ENCODE peak calls at places on chromosomes 3 and 15, in seven cellular contexts. One of them, this sample, is unnamed.
A peak's percentile ranks its signal among the peaks of the same experiment; 100 is the strongest.

GRCh38 chr3:118501152-118501551 is 533.5 kb downstream of the IGSF11 start:
- DNase-seq in HCT116: peak; percentile 21
- DNase-seq in NB4: peak; percentile 3
- DNase-seq in A549: peak; percentile 3
- DNase-seq in SK-N-SH: peak; percentile 58
- DNase-seq in HepG2: peak; percentile 28
- DNase-seq in WTC11: peak; percentile 34
- DNase-seq in this sample: peak; percentile 18

GRCh38 chr15:31471731-31472430 is 145.2 kb downstream of the KLF13 start:
- DNase-seq in WTC11: no peak
- DNase-seq in HepG2: no peak
- DNase-seq in SK-N-SH: no peak
- DNase-seq in NB4: no peak
- DNase-seq in HCT116: no peak
- DNase-seq in A549: no peak
- DNase-seq in this sample: no peak

GRCh38 chr3:10189557-10190374 is 25.0 kb downstream of the IRAK2 start:
- DNase-seq in NB4: peak; percentile 87
- DNase-seq in WTC11: no peak
- DNase-seq in A549: peak; percentile 36
- DNase-seq in SK-N-SH: peak; percentile 55
- DNase-seq in HCT116: no peak
- DNase-seq in HepG2: no peak
- DNase-seq in this sample: peak; percentile 94

GRCh38 chr3:128620268-128620691 is 30.3 kb downstream of the RPN1 start:
- DNase-seq in HCT116: no peak
- DNase-seq in HepG2: no peak
- DNase-seq in WTC11: no peak
- DNase-seq in NB4: peak; percentile 77
- DNase-seq in A549: no peak
- DNase-seq in SK-N-SH: no peak
- DNase-seq in this sample: no peak

GRCh38 chr3:37907906-37908305 is 46.2 kb downstream of the CTDSPL start:
- DNase-seq in SK-N-SH: no peak
- DNase-seq in NB4: no peak
- DNase-seq in A549: no peak
- DNase-seq in HCT116: no peak
- DNase-seq in WTC11: no peak
- DNase-seq in HepG2: peak; percentile 95
- DNase-seq in this sample: no peak

GRCh38 chr3:34463414-34463813 is 665.0 kb downstream of the PDCD6IP start:
- DNase-seq in A549: no peak
- DNase-seq in HCT116: no peak
- DNase-seq in WTC11: no peak
- DNase-seq in NB4: no peak
- DNase-seq in HepG2: no peak
- DNase-seq in SK-N-SH: no peak
- DNase-seq in this sample: no peak

GRCh38 chr3:112149136-112149535 is 16.1 kb upstream of the GCSAM start:
- DNase-seq in SK-N-SH: no peak
- DNase-seq in WTC11: no peak
- DNase-seq in HCT116: no peak
- DNase-seq in A549: no peak
- DNase-seq in NB4: no peak
- DNase-seq in HepG2: no peak
- DNase-seq in this sample: no peak

GRCh38 chr15:38378162-38378560 is 75.8 kb upstream of the FAM98B start:
- DNase-seq in SK-N-SH: no peak
- DNase-seq in WTC11: no peak
- DNase-seq in HCT116: no peak
- DNase-seq in HepG2: no peak
- DNase-seq in NB4: peak; percentile 2
- DNase-seq in A549: no peak
- DNase-seq in this sample: peak; percentile 85

GRCh38 chr3:37545479-37545878 is 316.2 kb upstream of the CTDSPL start:
- DNase-seq in HepG2: no peak
- DNase-seq in SK-N-SH: peak; percentile 47
- DNase-seq in A549: no peak
- DNase-seq in NB4: no peak
- DNase-seq in HCT116: no peak
- DNase-seq in WTC11: no peak
- DNase-seq in this sample: no peak

GRCh38 chr3:81666502-81667121 is 94.8 kb downstream of the GBE1 start:
- DNase-seq in WTC11: no peak
- DNase-seq in A549: no peak
- DNase-seq in NB4: peak; percentile 27
- DNase-seq in HCT116: no peak
- DNase-seq in HepG2: no peak
- DNase-seq in SK-N-SH: peak; percentile 14
- DNase-seq in this sample: peak; percentile 60

GRCh38 chr3:13657660-13658435 is 108.9 kb downstream of the FBLN2 start:
- DNase-seq in A549: peak; percentile 95
- DNase-seq in WTC11: peak; percentile 76
- DNase-seq in HepG2: no peak
- DNase-seq in SK-N-SH: peak; percentile 92
- DNase-seq in HCT116: peak; percentile 26
- DNase-seq in NB4: peak; percentile 47
- DNase-seq in this sample: peak; percentile 29

GRCh38 chr3:3665961-3666640 is 133.1 kb upstream of the LRRN1 start:
- DNase-seq in HCT116: no peak
- DNase-seq in A549: no peak
- DNase-seq in SK-N-SH: no peak
- DNase-seq in WTC11: no peak
- DNase-seq in HepG2: no peak
- DNase-seq in NB4: no peak
- DNase-seq in this sample: no peak

GRCh38 chr15:74132681-74133070 is 2.3 kb downstream of the ISLR2 start:
- DNase-seq in NB4: no peak
- DNase-seq in HCT116: no peak
- DNase-seq in SK-N-SH: no peak
- DNase-seq in HepG2: no peak
- DNase-seq in WTC11: no peak
- DNase-seq in A549: no peak
- DNase-seq in this sample: no peak

GRCh38 chr3:150778793-150779401 is 15.9 kb upstream of the SIAH2 start:
- DNase-seq in NB4: no peak
- DNase-seq in HepG2: no peak
- DNase-seq in SK-N-SH: no peak
- DNase-seq in WTC11: no peak
- DNase-seq in HCT116: no peak
- DNase-seq in A549: no peak
- DNase-seq in this sample: no peak

GRCh38 chr3:108524547-108524946 is 14.2 kb upstream of the MYH15 start:
- DNase-seq in NB4: no peak
- DNase-seq in HepG2: no peak
- DNase-seq in WTC11: no peak
- DNase-seq in SK-N-SH: no peak
- DNase-seq in HCT116: no peak
- DNase-seq in A549: no peak
- DNase-seq in this sample: no peak

GRCh38 chr3:59890637-59891036 is 840.8 kb upstream of the CFAP20DC start:
- DNase-seq in HepG2: no peak
- DNase-seq in NB4: no peak
- DNase-seq in SK-N-SH: no peak
- DNase-seq in WTC11: no peak
- DNase-seq in A549: no peak
- DNase-seq in HCT116: no peak
- DNase-seq in this sample: no peak

GRCh38 chr3:126509565-126510322 is 7.8 kb downstream of the UROC1 start:
- DNase-seq in WTC11: no peak
- DNase-seq in HepG2: no peak
- DNase-seq in NB4: no peak
- DNase-seq in SK-N-SH: no peak
- DNase-seq in A549: no peak
- DNase-seq in HCT116: no peak
- DNase-seq in this sample: no peak

GRCh38 chr15:60651734-60652141 is 172.8 kb upstream of the ICE2 start:
- DNase-seq in NB4: no peak
- DNase-seq in HCT116: no peak
- DNase-seq in SK-N-SH: no peak
- DNase-seq in HepG2: no peak
- DNase-seq in A549: no peak
- DNase-seq in WTC11: no peak
- DNase-seq in this sample: no peak

GRCh38 chr15:67941643-67942315 is 101.9 kb upstream of the RNU6-1 start:
- DNase-seq in HepG2: peak; percentile 72
- DNase-seq in NB4: no peak
- DNase-seq in HCT116: no peak
- DNase-seq in WTC11: no peak
- DNase-seq in A549: no peak
- DNase-seq in SK-N-SH: no peak
- DNase-seq in this sample: no peak

GRCh38 chr3:190810957-190811356 is 51.5 kb downstream of the GMNC start:
- DNase-seq in SK-N-SH: no peak
- DNase-seq in A549: no peak
- DNase-seq in NB4: no peak
- DNase-seq in HepG2: no peak
- DNase-seq in WTC11: no peak
- DNase-seq in HCT116: no peak
- DNase-seq in this sample: no peak

GRCh38 chr3:104687362-104687761 is 679.3 kb upstream of the ALCAM start:
- DNase-seq in WTC11: no peak
- DNase-seq in A549: no peak
- DNase-seq in HCT116: no peak
- DNase-seq in SK-N-SH: no peak
- DNase-seq in NB4: no peak
- DNase-seq in HepG2: peak; percentile 7
- DNase-seq in this sample: no peak

GRCh38 chr3:65605876-65606432 is 432.8 kb downstream of the MAGI1 start:
- DNase-seq in SK-N-SH: no peak
- DNase-seq in A549: no peak
- DNase-seq in HepG2: no peak
- DNase-seq in HCT116: no peak
- DNase-seq in NB4: no peak
- DNase-seq in WTC11: no peak
- DNase-seq in this sample: no peak

DNA sequence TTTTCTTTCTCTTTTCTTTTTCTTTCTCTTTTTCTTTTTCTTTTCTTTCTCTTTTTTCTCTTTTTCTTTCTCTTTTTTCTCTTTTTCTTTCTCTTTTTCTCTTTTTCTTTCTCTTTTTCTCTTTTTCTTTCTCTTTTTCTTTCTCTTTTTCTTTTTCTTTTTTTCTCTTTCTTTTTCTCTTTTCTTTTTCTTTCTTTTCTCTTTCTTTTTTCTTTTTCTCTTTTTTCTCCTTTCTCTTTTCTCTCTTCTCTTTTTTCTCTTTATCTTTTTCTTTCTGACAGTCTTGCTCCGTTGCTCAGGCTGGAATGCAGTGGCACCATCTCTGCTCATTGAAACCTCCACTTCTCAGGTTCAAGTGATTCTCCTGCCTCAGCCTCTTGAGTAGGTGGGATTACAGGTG is 335.7 kb downstream of the SQOR start:
- DNase-seq in HepG2: no peak
- DNase-seq in SK-N-SH: no peak
- DNase-seq in HCT116: no peak
- DNase-seq in WTC11: no peak
- DNase-seq in NB4: no peak
- DNase-seq in A549: no peak
- DNase-seq in this sample: no peak
- TF ChIP-seq MAX in HepG2: no peak
- TF ChIP-seq MAX in SK-N-SH: no peak
- TF ChIP-seq MAX in HCT116: no peak
- TF ChIP-seq MAX in WTC11: no peak
- TF ChIP-seq MAX in NB4: no peak
- TF ChIP-seq MAX in A549: no peak
- TF ChIP-seq MAX in this sample: no peak

GRCh38 chr15:28995193-28995592 is 109.4 kb downstream of the APBA2 start:
- DNase-seq in SK-N-SH: no peak
- DNase-seq in HCT116: no peak
- DNase-seq in NB4: no peak
- DNase-seq in HepG2: no peak
- DNase-seq in WTC11: no peak
- DNase-seq in A549: no peak
- DNase-seq in this sample: no peak

GRCh38 chr15:28996289-28996688 is 110.5 kb downstream of the APBA2 start:
- DNase-seq in NB4: no peak
- DNase-seq in HepG2: no peak
- DNase-seq in A549: no peak
- DNase-seq in SK-N-SH: no peak
- DNase-seq in WTC11: no peak
- DNase-seq in HCT116: no peak
- DNase-seq in this sample: no peak

GRCh38 chr15:28996953-28997352 is 111.2 kb downstream of the APBA2 start:
- DNase-seq in WTC11: no peak
- DNase-seq in A549: no peak
- DNase-seq in HCT116: no peak
- DNase-seq in HepG2: no peak
- DNase-seq in NB4: no peak
- DNase-seq in SK-N-SH: no peak
- DNase-seq in this sample: no peak

GRCh38 chr15:28995721-28996120 is 109.9 kb downstream of the APBA2 start:
- DNase-seq in SK-N-SH: no peak
- DNase-seq in HepG2: no peak
- DNase-seq in WTC11: no peak
- DNase-seq in A549: no peak
- DNase-seq in NB4: no peak
- DNase-seq in HCT116: no peak
- DNase-seq in this sample: no peak

GRCh38 chr15:28998511-28998910 is 112.7 kb downstream of the APBA2 start:
- DNase-seq in HepG2: no peak
- DNase-seq in WTC11: no peak
- DNase-seq in A549: no peak
- DNase-seq in HCT116: no peak
- DNase-seq in NB4: no peak
- DNase-seq in SK-N-SH: no peak
- DNase-seq in this sample: no peak
- TF ChIP-seq MAX in HepG2: no peak
- TF ChIP-seq MAX in WTC11: no peak
- TF ChIP-seq MAX in A549: no peak
- TF ChIP-seq MAX in HCT116: no peak
- TF ChIP-seq MAX in NB4: no peak
- TF ChIP-seq MAX in SK-N-SH: no peak
- TF ChIP-seq MAX in this sample: no peak

GRCh38 chr3:101266566-101266965 is 53.8 kb downstream of the IMPG2 start:
- DNase-seq in HepG2: no peak
- DNase-seq in NB4: no peak
- DNase-seq in SK-N-SH: no peak
- DNase-seq in HCT116: no peak
- DNase-seq in WTC11: no peak
- DNase-seq in A549: no peak
- DNase-seq in this sample: no peak

GRCh38 chr3:101259485-101260341 is 60.7 kb downstream of the IMPG2 start:
- DNase-seq in HepG2: no peak
- DNase-seq in NB4: peak; percentile 31
- DNase-seq in SK-N-SH: no peak
- DNase-seq in HCT116: no peak
- DNase-seq in A549: no peak
- DNase-seq in WTC11: no peak
- DNase-seq in this sample: no peak

GRCh38 chr3:101261506-101261905 is 58.9 kb downstream of the IMPG2 start:
- DNase-seq in HepG2: no peak
- DNase-seq in WTC11: no peak
- DNase-seq in NB4: no peak
- DNase-seq in SK-N-SH: no peak
- DNase-seq in HCT116: no peak
- DNase-seq in A549: no peak
- DNase-seq in this sample: no peak

GRCh38 chr3:101262393-101263240 is 57.8 kb downstream of the IMPG2 start:
- DNase-seq in NB4: no peak
- DNase-seq in HepG2: no peak
- DNase-seq in A549: no peak
- DNase-seq in HCT116: no peak
- DNase-seq in WTC11: no peak
- DNase-seq in SK-N-SH: no peak
- DNase-seq in this sample: no peak
- TF ChIP-seq MAX in NB4: no peak
- TF ChIP-seq MAX in HepG2: no peak
- TF ChIP-seq MAX in A549: no peak
- TF ChIP-seq MAX in HCT116: no peak
- TF ChIP-seq MAX in WTC11: no peak
- TF ChIP-seq MAX in SK-N-SH: no peak
- TF ChIP-seq MAX in this sample: no peak

GRCh38 chr15:30065025-30065801 is 17.5 kb upstream of the GOLGA8J start:
- DNase-seq in A549: no peak
- DNase-seq in NB4: no peak
- DNase-seq in HepG2: no peak
- DNase-seq in SK-N-SH: no peak
- DNase-seq in WTC11: no peak
- DNase-seq in HCT116: no peak
- DNase-seq in this sample: no peak
- TF ChIP-seq MAX in A549: no peak
- TF ChIP-seq MAX in NB4: no peak
- TF ChIP-seq MAX in HepG2: no peak
- TF ChIP-seq MAX in SK-N-SH: no peak
- TF ChIP-seq MAX in WTC11: no peak
- TF ChIP-seq MAX in HCT116: no peak
- TF ChIP-seq MAX in this sample: no peak